ENCODE peak calls at places on chromosomes 3 and 15, in six cellular contexts. K is CD8-positive, alpha-beta T cell; F is RWPE1; I is tibial artery; A is psoas muscle; N is nephron progenitor cell. Z is an unnamed sample.

GRCh38 chr3:28856796-28857195 is 424.1 kb upstream of the RBMS3 start:
- DNase-seq in F (no peak), I (no peak), N (no peak), K (no peak), A (no peak), Z (no peak)

GRCh38 chr3:40803311-40803710 is 278.6 kb downstream of the ZNF621 start:
- DNase-seq in K (no peak), I (no peak), A (no peak), N (no peak), F (no peak), Z (no peak)

GRCh38 chr15:63246691-63247464 is 30.5 kb upstream of the APH1B start:
- DNase-seq in F (peak), I (no peak), A (no peak), K (no peak), N (no peak), Z (no peak)

GRCh38 chr15:72318408-72318942 is 1.5 kb downstream of the CELF6 start:
- DNase-seq in A (no peak), F (no peak), N (no peak), K (no peak), I (no peak), Z (no peak)

GRCh38 chr3:175121225-175121624 is 262.1 kb downstream of the NAALADL2 start:
- DNase-seq in F (no peak), A (no peak), K (no peak), N (no peak), I (no peak), Z (no peak)

GRCh38 chr15:99909914-99910313 is 176.7 kb upstream of the LYSMD4 start:
- DNase-seq in A (no peak), I (no peak), N (no peak), K (no peak), F (no peak), Z (no peak)

GRCh38 chr3:32226875-32227500 is 11.5 kb upstream of the CMTM8 start:
- DNase-seq in K (no peak), I (no peak), F (peak), N (no peak), A (no peak), Z (no peak)

GRCh38 chr15:92519709-92520108 is 126.0 kb downstream of the ST8SIA2 start:
- DNase-seq in I (no peak), F (no peak), K (no peak), N (no peak), A (no peak), Z (no peak)

GRCh38 chr3:126872701-126873100 is 110.2 kb upstream of the PLXNA1 start:
- DNase-seq in N (no peak), F (no peak), I (peak), A (no peak), K (no peak), Z (no peak)

GRCh38 chr3:42118762-42119361 is 27.7 kb downstream of the TRAK1 start:
- DNase-seq in F (peak), N (peak), K (no peak), I (peak), A (no peak), Z (peak)

GRCh38 chr15:81302605-81303204 is 21.2 kb downstream of the STARD5 start:
- DNase-seq in A (no peak), F (no peak), N (no peak), I (peak), K (no peak), Z (no peak)

GRCh38 chr3:187850256-187851010 is 105.2 kb upstream of the BCL6 start:
- DNase-seq in N (no peak), F (no peak), A (peak), K (no peak), I (no peak), Z (no peak)

GRCh38 chr3:54046677-54047214 is 75.6 kb upstream of the CACNA2D3 start:
- DNase-seq in F (no peak), A (no peak), K (no peak), I (no peak), N (no peak), Z (no peak)

GRCh38 chr3:106473576-106474506 is 605.0 kb upstream of the CBLB start:
- DNase-seq in K (no peak), N (no peak), F (no peak), A (no peak), I (no peak), Z (no peak)

GRCh38 chr15:67812232-67812631 is 13.1 kb upstream of the SKOR1 start:
- DNase-seq in A (no peak), K (no peak), F (no peak), N (no peak), I (peak), Z (no peak)

GRCh38 chr3:148101061-148101460 is 596.6 kb upstream of the AGTR1 start:
- DNase-seq in F (no peak), I (no peak), N (no peak), A (no peak), K (no peak), Z (no peak)

GRCh38 chr3:191329654-191330308 is 545 bp downstream of the UTS2B start:
- DNase-seq in A (peak), N (peak), I (peak), K (no peak), F (peak), Z (no peak)

GRCh38 chr15:69390575-69390974 is 23.6 kb upstream of the KIF23 start:
- DNase-seq in K (no peak), A (no peak), F (peak), I (no peak), N (no peak), Z (no peak)

GRCh38 chr3:45547764-45548683 is 46.5 kb upstream of the LIMD1 start:
- DNase-seq in N (no peak), K (no peak), I (no peak), A (peak), F (no peak), Z (no peak)

GRCh38 chr15:84151205-84151931 is 84.2 kb upstream of the GOLGA6L4 start:
- DNase-seq in N (peak), F (no peak), A (no peak), K (no peak), I (no peak), Z (no peak)

GRCh38 chr15:62505761-62506160 is 340.7 kb upstream of the C2CD4B start:
- DNase-seq in A (no peak), K (no peak), I (no peak), N (no peak), F (no peak), Z (no peak)

GRCh38 chr3:35081902-35082301 is 557.4 kb upstream of the ARPP21 start:
- DNase-seq in I (no peak), N (no peak), A (no peak), K (no peak), F (no peak), Z (no peak)

GRCh38 chr15:55823699-55824098 is 80.7 kb upstream of the PRTG start:
- DNase-seq in F (no peak), K (no peak), I (no peak), A (no peak), N (no peak), Z (no peak)

GRCh38 chr15:55827965-55828364 is 85.0 kb upstream of the PRTG start:
- DNase-seq in K (no peak), N (no peak), F (no peak), A (no peak), I (no peak), Z (no peak)

GRCh38 chr15:55823191-55823670 is 80.3 kb upstream of the PRTG start:
- DNase-seq in F (no peak), A (no peak), K (no peak), N (no peak), I (no peak), Z (no peak)

GRCh38 chr15:55827204-55827603 is 84.3 kb upstream of the PRTG start:
- DNase-seq in A (no peak), F (no peak), K (no peak), I (no peak), N (no peak), Z (no peak)

DNA sequence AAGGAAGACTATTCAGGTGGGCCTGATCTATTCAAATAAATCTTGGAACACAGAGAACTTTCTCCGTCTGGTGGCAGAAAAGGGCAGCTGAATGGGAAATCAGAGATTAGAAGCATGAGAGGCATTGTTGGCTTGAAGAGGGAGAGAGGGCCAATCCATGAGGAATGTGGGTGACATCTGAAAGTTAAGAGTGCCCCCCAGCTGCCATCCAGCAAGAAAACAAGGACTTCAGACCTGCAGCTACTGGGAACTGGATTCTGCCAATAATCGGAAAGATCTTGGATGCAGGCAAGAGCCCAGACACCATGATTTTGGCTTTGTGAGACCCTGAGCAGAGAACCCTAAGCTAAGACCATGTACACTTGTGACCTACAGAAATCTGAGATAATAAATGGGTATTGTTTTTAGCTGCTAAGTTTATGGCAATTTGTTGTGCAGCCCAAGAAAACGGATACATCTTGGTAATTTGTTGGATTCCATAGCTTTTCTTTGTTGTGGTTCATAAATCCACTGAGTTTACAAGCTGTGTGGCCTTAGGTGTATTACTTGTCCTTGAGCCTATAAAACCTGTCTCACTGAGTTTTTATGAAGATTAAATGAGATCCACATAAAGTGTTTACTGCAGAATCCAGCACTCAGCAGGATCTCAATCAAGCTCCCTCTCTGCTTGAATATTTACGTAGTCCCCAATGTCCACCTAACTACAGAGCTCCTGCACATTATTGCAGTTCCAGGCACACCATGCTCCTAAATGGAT is 82.1 kb upstream of the PRTG start:
- DNase-seq in F (no peak), K (no peak), N (no peak), I (no peak), A (no peak), Z (no peak)
- TF ChIP-seq CTCF in F (no peak), K (no peak), N (no peak), I (no peak), A (no peak), Z (peak)

GRCh38 chr15:75723171-75723846 is 10.7 kb upstream of the CSPG4 start:
- DNase-seq in K (no peak), N (no peak), A (no peak), F (peak), I (peak), Z (no peak)
- TF ChIP-seq CTCF in K (no peak), N (no peak), A (no peak), F (no peak), I (no peak), Z (no peak)

GRCh38 chr15:88546248-88547129 is at the start of gene DET1:
- DNase-seq in K (peak), N (peak), I (peak), F (peak), A (peak), Z (peak)
- TF ChIP-seq CTCF in K (peak), N (peak), I (peak), F (peak), A (peak), Z (peak)

DNA sequence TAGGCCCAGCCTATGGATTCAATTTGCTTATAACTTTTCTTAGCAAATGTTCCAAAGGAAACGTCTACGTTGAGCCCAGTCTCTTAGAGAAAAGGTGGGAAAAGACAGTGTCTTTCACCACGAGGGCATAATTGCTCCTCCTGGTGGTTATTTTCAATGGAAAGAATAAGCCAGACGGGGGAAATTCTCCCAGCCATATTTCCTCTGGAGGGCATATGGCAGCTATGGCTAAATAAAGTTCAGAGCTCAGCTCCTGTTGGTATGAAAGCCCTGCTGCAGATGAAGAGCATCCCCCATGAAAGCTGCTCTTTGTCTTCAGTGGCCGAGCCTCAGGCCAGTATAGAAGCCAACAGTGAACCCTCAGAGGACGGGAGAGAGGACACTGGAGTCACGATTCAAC is 297.9 kb downstream of the RYR3 start:
- DNase-seq in A (no peak), K (no peak), F (no peak), N (no peak), I (no peak), Z (no peak)
- TF ChIP-seq CTCF in A (no peak), K (no peak), F (no peak), N (peak), I (peak), Z (peak)

GRCh38 chr3:71879089-71879488 is 94.1 kb upstream of the PROK2 start:
- DNase-seq in F (no peak), K (no peak), A (no peak), N (no peak), I (no peak), Z (no peak)
- TF ChIP-seq CTCF in F (no peak), K (no peak), A (no peak), N (no peak), I (no peak), Z (no peak)

GRCh38 chr3:37852097-37852496 is 9.6 kb upstream of the CTDSPL start:
- DNase-seq in N (no peak), K (no peak), A (no peak), I (no peak), F (peak), Z (no peak)
- TF ChIP-seq CTCF in N (no peak), K (no peak), A (no peak), I (no peak), F (no peak), Z (no peak)

GRCh38 chr15:36645106-36645505 is 65.7 kb downstream of the CDIN1 start:
- DNase-seq in N (no peak), K (no peak), A (no peak), I (no peak), F (peak), Z (no peak)
- TF ChIP-seq CTCF in N (no peak), K (no peak), A (no peak), I (no peak), F (no peak), Z (no peak)

DNA sequence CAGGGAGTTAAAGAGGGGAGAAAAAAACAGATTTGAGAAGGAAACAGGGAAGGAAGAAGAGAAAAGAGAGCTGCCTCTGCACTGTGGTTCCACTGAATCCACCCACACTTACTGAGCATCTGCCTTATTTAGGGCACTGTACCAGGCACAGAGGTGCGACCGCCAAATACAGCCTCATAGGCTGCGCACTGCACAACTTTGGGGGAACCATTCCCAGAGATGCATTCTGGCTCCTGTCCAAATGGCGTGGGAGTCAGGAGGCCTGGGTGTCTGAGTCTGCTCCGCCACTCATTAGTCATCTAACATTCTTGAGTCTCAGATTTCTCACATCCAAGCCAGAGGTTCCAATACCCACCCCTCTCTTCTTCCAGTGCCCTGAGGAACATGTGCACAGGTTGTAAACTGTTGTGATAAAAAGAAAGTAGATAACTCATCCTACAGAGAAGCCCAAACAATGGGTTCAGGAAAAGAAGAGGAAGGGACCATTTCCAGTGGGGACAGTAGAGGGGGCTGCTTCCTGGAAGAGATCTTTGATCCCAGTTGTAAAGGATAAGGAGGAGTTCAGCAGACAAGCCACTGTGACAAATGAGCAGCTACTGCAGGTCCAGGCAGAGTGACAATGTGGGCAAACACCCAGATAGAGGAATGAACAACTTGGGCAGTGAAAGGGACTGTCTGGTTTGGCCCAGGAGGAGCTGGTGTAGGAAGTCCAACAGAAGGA is 254.6 kb downstream of the UACA start:
- DNase-seq in N (no peak), F (peak), K (no peak), A (no peak), I (no peak), Z (no peak)
- TF ChIP-seq CTCF in N (no peak), F (no peak), K (no peak), A (no peak), I (no peak), Z (no peak)

GRCh38 chr3:160929595-160929994 is 173.6 kb downstream of the PPM1L start:
- DNase-seq in I (peak), A (peak), N (peak), K (no peak), F (no peak), Z (no peak)
- TF ChIP-seq CTCF in I (peak), A (peak), N (no peak), K (no peak), F (no peak), Z (no peak)